ENCODE peak calls at places on chromosomes 3 and 15, in six cellular contexts. S, O, B, M, P and R are unnamed samples.

GRCh38 chr15:90266061-90266431 is 574 bp downstream of the NGRN start:
- DNase-seq in B (no peak), P (no peak), O (no peak), M (no peak), S (peak), R (no peak)

GRCh38 chr3:101228441-101228840 is 91.9 kb downstream of the IMPG2 start:
- DNase-seq in B (no peak), S (no peak), P (no peak), M (no peak), O (no peak), R (no peak)

GRCh38 chr15:75718326-75718725 is 5.7 kb upstream of the CSPG4 start:
- DNase-seq in S (peak), P (peak), O (no peak), M (no peak), B (no peak), R (no peak)

GRCh38 chr3:49869525-49870126 is at the start of gene CAMKV:
- DNase-seq in S (no peak), B (no peak), P (no peak), M (peak), O (no peak), R (no peak)

GRCh38 chr15:50735156-50735555 is 30.4 kb downstream of the SPPL2A start:
- DNase-seq in O (no peak), S (no peak), M (no peak), B (no peak), P (no peak), R (no peak)

GRCh38 chr3:32856355-32856889 is 38.6 kb downstream of the TRIM71 start:
- DNase-seq in P (no peak), B (no peak), O (no peak), M (no peak), S (no peak), R (no peak)

GRCh38 chr15:69551391-69552056 is 98.9 kb downstream of the RPLP1 start:
- DNase-seq in S (peak), P (no peak), B (no peak), O (no peak), M (no peak), R (no peak)

GRCh38 chr15:40232625-40233070 is 6.2 kb upstream of the PAK6 start:
- DNase-seq in P (no peak), M (no peak), S (no peak), O (no peak), B (no peak), R (no peak)

GRCh38 chr15:28952666-28953491 is 67.1 kb downstream of the APBA2 start:
- DNase-seq in M (peak), B (no peak), O (no peak), S (no peak), P (no peak), R (no peak)

GRCh38 chr3:67635257-67635656 is 19.2 kb downstream of the SUCLG2 start:
- DNase-seq in P (no peak), B (no peak), S (no peak), O (no peak), M (no peak), R (no peak)

GRCh38 chr15:33844186-33844585 is 124.1 kb upstream of the CHRM5 start:
- DNase-seq in M (peak), P (no peak), O (no peak), B (no peak), S (no peak), R (no peak)

GRCh38 chr15:29638781-29639180 is 183.5 kb downstream of the TJP1 start:
- DNase-seq in O (no peak), S (no peak), P (no peak), B (no peak), M (no peak), R (no peak)

GRCh38 chr15:78353093-78353492 is 12.9 kb downstream of the CRABP1 start:
- DNase-seq in M (no peak), B (no peak), S (no peak), O (no peak), P (no peak), R (no peak)

GRCh38 chr3:197854596-197855343 is 63.7 kb downstream of the LRCH3 start:
- DNase-seq in P (no peak), M (peak), O (no peak), B (no peak), S (no peak), R (no peak)

GRCh38 chr3:39171860-39172259 is 18.5 kb upstream of the CSRNP1 start:
- DNase-seq in S (no peak), O (no peak), B (no peak), P (no peak), M (no peak), R (no peak)

GRCh38 chr3:39965461-39965860 is 156.1 kb downstream of the MYRIP start:
- DNase-seq in M (no peak), S (no peak), O (no peak), P (no peak), B (no peak), R (no peak)

GRCh38 chr3:178966299-178967183 is 105.1 kb downstream of the ZMAT3 start:
- DNase-seq in S (no peak), P (no peak), O (peak), B (peak), M (no peak), R (no peak)

GRCh38 chr15:64574220-64574994 is 114.0 kb downstream of the ZNF609 start:
- DNase-seq in O (no peak), S (no peak), P (no peak), B (no peak), M (no peak), R (no peak)

GRCh38 chr15:80709542-80709941 is 14.4 kb downstream of the ABHD17C start:
- DNase-seq in S (peak), O (no peak), M (no peak), B (no peak), P (peak), R (no peak)

GRCh38 chr3:28171962-28172361 is 69.5 kb upstream of the CMC1 start:
- DNase-seq in O (no peak), P (no peak), S (no peak), B (no peak), M (no peak), R (no peak)

GRCh38 chr15:31964586-31965307 is 65.6 kb upstream of the CHRNA7 start:
- DNase-seq in O (no peak), P (no peak), S (no peak), B (no peak), M (no peak), R (no peak)

GRCh38 chr15:56759450-56759845 is 26.1 kb upstream of the ZNF280D start:
- DNase-seq in S (peak), O (no peak), B (no peak), P (no peak), M (no peak), R (peak)

GRCh38 chr3:45366305-45366704 is 22.1 kb upstream of the LARS2 start:
- DNase-seq in P (no peak), M (no peak), O (no peak), B (no peak), S (no peak), R (no peak)

GRCh38 chr3:159937561-159937960 is 51.1 kb upstream of the IL12A start:
- DNase-seq in B (no peak), S (no peak), M (no peak), P (no peak), O (no peak), R (no peak)

GRCh38 chr3:195458188-195458800 is 15.5 kb upstream of the ACAP2 start:
- DNase-seq in O (no peak), P (no peak), S (no peak), B (no peak), M (no peak), R (no peak)

GRCh38 chr3:42975955-42976354 is 3.2 kb upstream of the GASK1A start:
- DNase-seq in S (no peak), M (no peak), P (no peak), B (no peak), O (no peak), R (no peak)

GRCh38 chr15:66126057-66126855 is 127.3 kb downstream of the MEGF11 start:
- DNase-seq in B (no peak), O (no peak), M (no peak), S (no peak), P (no peak), R (no peak)

GRCh38 chr15:74994236-74994635 is 1.1 kb upstream of the SCAMP5 start:
- DNase-seq in O (no peak), P (no peak), B (no peak), M (no peak), S (no peak), R (no peak)

GRCh38 chr3:50630394-50630793 is 13.4 kb downstream of the MAPKAPK3 start:
- DNase-seq in O (no peak), S (no peak), P (no peak), B (no peak), M (no peak), R (no peak)

GRCh38 chr15:67089218-67090193 is 24.1 kb downstream of the SMAD3 start:
- DNase-seq in B (no peak), P (no peak), S (peak), M (no peak), O (no peak), R (peak)

GRCh38 chr3:45110185-45110833 is 35.9 kb downstream of the CDCP1 start:
- DNase-seq in S (no peak), P (no peak), M (no peak), B (no peak), O (no peak), R (no peak)

GRCh38 chr15:71329509-71330260 is 214.4 kb downstream of the THSD4 start:
- DNase-seq in B (no peak), O (no peak), P (peak), S (peak), M (no peak), R (no peak)

DNA sequence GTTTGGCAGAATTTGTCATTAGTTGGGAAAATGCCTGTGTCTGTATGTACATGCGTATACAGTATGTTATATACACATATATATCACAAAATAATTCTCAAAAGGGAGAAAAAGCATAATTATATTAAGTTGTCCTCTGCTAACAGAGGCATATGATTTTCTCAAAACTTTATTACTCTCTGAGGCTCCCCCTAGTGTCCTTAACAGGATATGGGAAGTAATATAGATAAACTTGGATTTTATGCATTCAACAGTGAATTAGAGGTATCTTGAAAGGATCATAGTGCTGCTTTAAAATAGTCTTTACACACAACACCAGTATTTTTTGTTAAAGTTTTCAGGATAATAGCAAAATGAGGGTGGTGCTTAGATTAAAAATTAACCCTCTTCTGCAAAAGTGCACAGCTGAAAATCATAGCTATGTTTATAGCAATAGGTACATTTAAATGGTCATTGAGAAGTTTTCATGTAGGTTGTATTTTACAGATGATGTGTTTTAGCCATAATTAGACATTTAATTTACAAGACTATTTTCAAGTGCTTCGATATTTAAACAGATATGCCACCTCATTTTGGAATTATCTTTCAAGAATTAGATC is 454.0 kb upstream of the ROBO2 start:
- DNase-seq in M (no peak), O (no peak), B (no peak), P (no peak), S (no peak), R (no peak)
- TF ChIP-seq CTCF in M (peak), O (peak), B (no peak), P (no peak), S (no peak), R (no peak)

GRCh38 chr3:8824238-8824637 is 54.8 kb upstream of the OXTR start:
- DNase-seq in P (no peak), B (no peak), O (no peak), M (no peak), S (no peak), R (no peak)
- TF ChIP-seq CTCF in P (no peak), B (no peak), O (no peak), M (no peak), S (no peak), R (no peak)

DNA sequence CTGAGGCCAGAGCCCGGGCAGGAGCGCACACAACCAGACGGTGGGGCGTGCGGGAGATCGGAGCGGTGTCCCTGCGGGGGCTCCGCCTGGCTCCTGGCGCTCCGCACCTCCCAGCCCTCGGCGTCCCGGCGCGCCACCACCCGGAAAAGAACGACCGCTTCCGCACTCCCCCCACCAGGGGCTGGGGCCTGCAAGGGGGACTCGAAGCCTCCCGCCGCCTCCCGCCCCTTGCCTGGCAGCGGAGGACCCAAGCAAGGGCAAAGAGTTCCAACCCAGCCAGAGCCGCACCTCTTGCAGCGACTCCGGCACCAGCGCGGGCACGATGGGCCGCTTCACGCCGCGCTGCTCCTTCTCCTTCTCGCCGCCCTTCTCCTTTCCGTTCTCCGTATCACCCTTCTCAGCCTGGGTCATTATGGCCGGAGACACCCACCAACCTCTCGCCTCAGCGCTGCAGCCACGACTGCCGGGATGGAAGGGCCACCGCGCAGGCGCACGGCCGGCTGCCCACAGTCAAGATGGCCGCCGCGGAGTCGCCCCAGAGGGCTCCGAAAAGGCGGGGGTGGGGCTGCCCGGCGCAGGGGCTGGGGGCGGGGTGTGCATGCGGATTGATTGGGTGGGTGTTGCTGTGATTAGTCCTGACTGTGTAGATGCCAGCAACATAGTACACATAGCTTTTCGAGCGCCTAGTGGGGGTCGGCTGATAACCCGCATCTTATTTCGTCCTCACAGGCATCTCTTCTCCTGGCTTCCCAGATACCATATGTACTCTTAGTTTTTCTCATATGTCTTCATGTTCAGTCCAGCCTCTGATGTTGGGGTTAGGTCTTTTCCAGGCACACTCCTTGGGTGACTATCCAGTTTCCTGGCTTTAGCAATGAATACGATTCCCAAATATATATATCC is at the start of gene ACTR8:
- DNase-seq in P (peak), S (peak), B (peak), O (peak), M (peak), R (peak)
- TF ChIP-seq CTCF in P (no peak), S (no peak), B (no peak), O (no peak), M (peak), R (no peak)

DNA sequence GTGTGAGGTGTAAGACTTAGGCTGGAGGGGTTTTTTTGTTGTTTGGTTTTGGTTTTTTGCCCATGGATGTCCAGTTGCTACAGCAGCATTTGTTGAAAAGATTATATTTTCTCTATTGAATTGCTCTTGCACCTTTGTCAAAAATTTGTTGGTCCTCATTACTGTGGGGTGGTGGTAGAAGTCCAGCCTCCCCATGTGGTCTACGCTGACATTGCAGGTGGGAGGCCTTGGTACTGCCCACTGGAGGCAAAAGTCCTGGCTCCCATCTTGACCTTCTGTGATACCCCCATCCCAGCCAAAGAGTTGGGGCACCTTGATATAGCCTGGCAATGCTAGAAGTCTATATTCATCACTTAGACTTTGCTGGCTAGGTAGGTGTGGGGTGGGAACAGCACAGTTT is 5.4 kb upstream of the RAB6B start:
- DNase-seq in O (no peak), M (no peak), P (no peak), B (no peak), S (no peak), R (no peak)
- TF ChIP-seq CTCF in O (peak), M (peak), P (no peak), B (no peak), S (no peak), R (no peak)

GRCh38 chr3:29554584-29554983 is 273.7 kb downstream of the RBMS3 start:
- DNase-seq in B (no peak), S (no peak), M (no peak), P (no peak), O (no peak), R (no peak)
- TF ChIP-seq CTCF in B (no peak), S (no peak), M (no peak), P (no peak), O (no peak), R (no peak)

GRCh38 chr3:134038716-134039115 is 9.0 kb upstream of the SLCO2A1 start:
- DNase-seq in P (no peak), S (no peak), M (no peak), O (no peak), B (no peak), R (no peak)

GRCh38 chr3:134040066-134040465 is 10.3 kb upstream of the SLCO2A1 start:
- DNase-seq in O (no peak), P (no peak), S (no peak), M (no peak), B (no peak), R (no peak)

GRCh38 chr3:134038071-134038491 is 8.4 kb upstream of the SLCO2A1 start:
- DNase-seq in M (no peak), O (no peak), P (no peak), B (no peak), S (no peak), R (no peak)

GRCh38 chr3:134037168-134037567 is 7.4 kb upstream of the SLCO2A1 start:
- DNase-seq in B (no peak), M (no peak), P (no peak), O (no peak), S (no peak), R (no peak)

GRCh38 chr3:134039161-134039862 is 9.6 kb upstream of the SLCO2A1 start:
- DNase-seq in O (no peak), M (peak), S (peak), B (no peak), P (no peak), R (no peak)
- TF ChIP-seq CTCF in O (peak), M (peak), S (peak), B (no peak), P (no peak), R (no peak)

GRCh38 chr3:1251282-1252060 is 158.6 kb downstream of the CNTN6 start:
- DNase-seq in O (no peak), P (no peak), B (no peak), S (no peak), M (no peak), R (no peak)
- TF ChIP-seq CTCF in O (no peak), P (no peak), B (no peak), S (no peak), M (peak), R (no peak)

DNA sequence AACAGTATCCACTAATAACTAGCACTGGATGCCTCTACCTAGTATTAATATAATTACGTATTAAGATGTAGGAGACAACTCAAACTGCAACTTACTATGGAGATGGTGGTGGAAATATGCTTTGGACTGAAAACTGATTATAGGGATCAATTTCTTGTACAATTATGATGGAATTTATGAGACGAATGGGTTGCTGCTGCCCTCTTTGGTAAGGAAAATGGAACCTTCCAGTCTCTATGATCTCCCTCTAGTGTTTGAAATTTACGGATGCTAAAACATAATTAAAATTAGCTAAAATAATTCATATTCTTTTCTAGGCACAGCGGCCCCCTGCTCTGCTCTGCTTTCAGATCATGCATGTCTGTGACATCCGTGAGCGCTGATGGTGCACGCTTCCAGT is 132.3 kb downstream of the NR2F2 start:
- DNase-seq in M (no peak), P (no peak), O (no peak), B (no peak), S (no peak), R (no peak)
- TF ChIP-seq CTCF in M (no peak), P (no peak), O (no peak), B (no peak), S (peak), R (no peak)

GRCh38 chr3:139307072-139307491 is 36.7 kb upstream of the MRPS22 start:
- DNase-seq in B (no peak), S (no peak), M (no peak), O (no peak), P (no peak), R (no peak)
- TF ChIP-seq CTCF in B (no peak), S (no peak), M (no peak), O (no peak), P (no peak), R (no peak)

GRCh38 chr3:99620077-99620476 is 18.3 kb upstream of the COL8A1 start:
- DNase-seq in M (no peak), P (no peak), B (no peak), S (no peak), O (no peak), R (no peak)
- TF ChIP-seq CTCF in M (peak), P (no peak), B (no peak), S (no peak), O (no peak), R (no peak)